ENCODE peak calls at places on chromosome 14, in eight cellular contexts. E, R, H, Y, G, Z, Q and X are unnamed samples.

GRCh38 chr14:89171168-89171567 is 245.9 kb downstream of the FOXN3 start:
- DNase-seq in E (no peak), R (peak), H (no peak), Y (peak), G (no peak), Z (no peak), Q (no peak), X (no peak)

GRCh38 chr14:68464716-68465115 is 328.2 kb downstream of the ZFP36L1 start:
- DNase-seq in E (no peak), R (peak), H (peak), Y (no peak), G (no peak), Z (peak), Q (no peak), X (no peak)

GRCh38 chr14:32588448-32589320 is 259.6 kb downstream of the AKAP6 start:
- DNase-seq in E (peak), R (peak), H (peak), Y (peak), G (no peak), Z (no peak), Q (peak), X (no peak)

GRCh38 chr14:24780278-24780677 is 146.3 kb upstream of the GZMB start:
- DNase-seq in E (no peak), R (no peak), H (no peak), Y (no peak), G (no peak), Z (no peak), Q (no peak), X (no peak)

GRCh38 chr14:102011631-102012030 is 47.3 kb downstream of the DYNC1H1 start:
- DNase-seq in E (no peak), R (no peak), H (no peak), Y (no peak), G (no peak), Z (no peak), Q (no peak), X (no peak)

GRCh38 chr14:65849096-65849495 is 436.6 kb downstream of the FUT8 start:
- DNase-seq in E (no peak), R (no peak), H (no peak), Y (no peak), G (no peak), Z (no peak), Q (no peak), X (no peak)

GRCh38 chr14:23538785-23539184 is 12.8 kb downstream of the ZFHX2 start:
- DNase-seq in E (peak), R (peak), H (no peak), Y (no peak), G (no peak), Z (no peak), Q (no peak), X (no peak)

GRCh38 chr14:36659010-36659821 is 2.4 kb upstream of the PAX9 start:
- DNase-seq in E (no peak), R (no peak), H (no peak), Y (no peak), G (no peak), Z (no peak), Q (no peak), X (no peak)

GRCh38 chr14:76320975-76321374 is 55.0 kb upstream of the ESRRB start:
- DNase-seq in E (no peak), R (no peak), H (no peak), Y (no peak), G (no peak), Z (no peak), Q (no peak), X (no peak)

GRCh38 chr14:61618448-61618847 is 76.9 kb upstream of the HIF1A start:
- DNase-seq in E (no peak), R (peak), H (no peak), Y (no peak), G (no peak), Z (no peak), Q (no peak), X (no peak)

GRCh38 chr14:32311294-32312009 is 17.6 kb upstream of the AKAP6 start:
- DNase-seq in E (no peak), R (no peak), H (no peak), Y (peak), G (no peak), Z (no peak), Q (no peak), X (no peak)

GRCh38 chr14:22871200-22871961 is at the start of gene LRP10:
- DNase-seq in E (peak), R (peak), H (peak), Y (peak), G (peak), Z (peak), Q (peak), X (peak)

GRCh38 chr14:23894687-23895419 is 58.7 kb upstream of the DHRS4 start:
- DNase-seq in E (no peak), R (no peak), H (no peak), Y (no peak), G (no peak), Z (no peak), Q (no peak), X (no peak)

GRCh38 chr14:53149656-53150319 is 3.3 kb downstream of the DDHD1 start:
- DNase-seq in E (no peak), R (no peak), H (no peak), Y (no peak), G (no peak), Z (no peak), Q (peak), X (peak)

GRCh38 chr14:68539311-68539737 is 253.5 kb downstream of the ZFP36L1 start:
- DNase-seq in E (peak), R (no peak), H (no peak), Y (no peak), G (no peak), Z (no peak), Q (no peak), X (no peak)

GRCh38 chr14:81211844-81212243 is 8.9 kb downstream of the GTF2A1 start:
- DNase-seq in E (peak), R (peak), H (peak), Y (peak), G (peak), Z (peak), Q (peak), X (no peak)

GRCh38 chr14:69318901-69319475 is 59.0 kb downstream of the GALNT16 start:
- DNase-seq in E (no peak), R (no peak), H (no peak), Y (no peak), G (no peak), Z (no peak), Q (no peak), X (no peak)

GRCh38 chr14:66092748-66093147 is 393.4 kb upstream of the CCDC196 start:
- DNase-seq in E (no peak), R (no peak), H (no peak), Y (no peak), G (no peak), Z (no peak), Q (no peak), X (no peak)

GRCh38 chr14:22151091-22151490 is 437.9 kb downstream of the DAD1 start:
- DNase-seq in E (no peak), R (no peak), H (no peak), Y (no peak), G (no peak), Z (no peak), Q (no peak), X (no peak)

GRCh38 chr14:99928963-99929362 is 135.8 kb downstream of the EML1 start:
- DNase-seq in E (peak), R (peak), H (no peak), Y (no peak), G (no peak), Z (no peak), Q (no peak), X (no peak)

GRCh38 chr14:71592361-71592760 is 339.9 kb upstream of the RGS6 start:
- DNase-seq in E (peak), R (no peak), H (no peak), Y (no peak), G (no peak), Z (no peak), Q (peak), X (no peak)

GRCh38 chr14:90717916-90718315 is 98.3 kb downstream of the TTC7B start:
- DNase-seq in E (no peak), R (peak), H (no peak), Y (no peak), G (no peak), Z (peak), Q (no peak), X (no peak)

GRCh38 chr14:61184117-61184516 is 97.0 kb downstream of the TMEM30B start:
- DNase-seq in E (no peak), R (peak), H (peak), Y (no peak), G (no peak), Z (peak), Q (no peak), X (no peak)

GRCh38 chr14:24053548-24054323 is 1.9 kb downstream of the CARMIL3 start:
- DNase-seq in E (no peak), R (no peak), H (no peak), Y (no peak), G (no peak), Z (no peak), Q (no peak), X (no peak)

GRCh38 chr14:64960762-64961276 is 11.3 kb downstream of the RAB15 start:
- DNase-seq in E (no peak), R (no peak), H (no peak), Y (no peak), G (no peak), Z (no peak), Q (no peak), X (no peak)

GRCh38 chr14:73403181-73403752 is 55.1 kb downstream of the NUMB start:
- DNase-seq in E (no peak), R (no peak), H (no peak), Y (no peak), G (no peak), Z (no peak), Q (no peak), X (no peak)

GRCh38 chr14:68947802-68948201 is 31.3 kb downstream of the ACTN1 start:
- DNase-seq in E (peak), R (peak), H (no peak), Y (no peak), G (peak), Z (peak), Q (no peak), X (no peak)

DNA sequence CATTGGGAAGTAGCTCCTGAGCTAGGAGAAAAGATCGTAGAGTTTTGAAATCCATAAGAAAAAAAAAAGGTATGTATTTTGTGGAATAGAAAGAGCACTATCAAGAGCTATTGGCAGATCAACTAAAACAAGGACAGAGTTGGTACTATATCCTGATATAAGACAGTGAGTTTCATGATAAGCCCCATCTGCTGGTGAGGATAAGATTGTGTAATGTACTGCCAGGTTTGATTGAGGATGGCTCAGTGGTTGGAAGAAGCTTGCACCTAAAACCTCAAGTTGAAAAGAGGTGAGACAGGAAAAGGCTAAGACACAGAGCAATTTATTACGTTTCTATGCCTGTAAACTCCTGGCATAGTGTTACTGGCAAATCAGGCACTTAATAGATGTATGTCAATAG is 525.6 kb downstream of the FLRT2 start:
- DNase-seq in E (no peak), R (peak), H (no peak), Y (no peak), G (no peak), Z (no peak), Q (peak), X (no peak)
- TF ChIP-seq CTCF in E (no peak), R (no peak), H (peak), Y (no peak), G (no peak), Z (peak), Q (peak), X (no peak)

GRCh38 chr14:79543966-79544365 is 667.3 kb downstream of the DIO2 start:
- DNase-seq in E (peak), R (peak), H (peak), Y (no peak), G (no peak), Z (peak), Q (peak), X (no peak)
- TF ChIP-seq CTCF in E (peak), R (peak), H (peak), Y (no peak), G (no peak), Z (peak), Q (peak), X (no peak)

DNA sequence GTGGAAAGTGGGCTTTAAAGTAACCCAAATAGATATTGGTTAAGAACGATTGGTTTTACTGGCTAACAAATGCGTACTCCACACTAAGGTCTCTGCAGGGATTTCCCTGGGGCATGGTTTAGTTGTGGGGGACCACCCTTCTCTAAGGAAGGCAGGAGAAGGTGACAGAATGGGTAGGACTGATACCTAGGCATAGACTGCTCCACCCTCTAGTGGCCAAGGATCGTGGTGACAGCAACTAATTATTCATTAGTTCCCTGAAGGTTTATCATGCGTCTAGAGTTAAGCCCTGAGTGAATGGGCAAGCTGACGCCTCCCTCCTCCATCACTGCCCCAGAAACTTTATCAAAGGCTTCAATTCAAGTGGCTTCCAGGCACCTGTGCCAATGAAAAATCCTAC is 9.1 kb downstream of the FAM181A start:
- DNase-seq in E (peak), R (no peak), H (peak), Y (no peak), G (no peak), Z (no peak), Q (peak), X (no peak)
- TF ChIP-seq CTCF in E (peak), R (peak), H (peak), Y (peak), G (peak), Z (peak), Q (peak), X (no peak)

GRCh38 chr14:54773171-54774006 is 129.2 kb downstream of the GCH1 start:
- DNase-seq in E (peak), R (peak), H (peak), Y (peak), G (peak), Z (peak), Q (peak), X (no peak)
- TF ChIP-seq CTCF in E (peak), R (peak), H (peak), Y (peak), G (peak), Z (peak), Q (peak), X (no peak)

GRCh38 chr14:74948228-74949175 is 6.9 kb downstream of the PGF start:
- DNase-seq in E (no peak), R (no peak), H (no peak), Y (no peak), G (peak), Z (no peak), Q (no peak), X (no peak)

GRCh38 chr14:74947353-74948227 is 7.8 kb downstream of the PGF start:
- DNase-seq in E (no peak), R (no peak), H (no peak), Y (no peak), G (no peak), Z (no peak), Q (no peak), X (no peak)

GRCh38 chr14:74945261-74945851 is 10.0 kb downstream of the PGF start:
- DNase-seq in E (peak), R (peak), H (no peak), Y (no peak), G (peak), Z (no peak), Q (peak), X (no peak)

GRCh38 chr14:74945852-74946658 is 9.3 kb downstream of the PGF start:
- DNase-seq in E (peak), R (peak), H (peak), Y (peak), G (peak), Z (peak), Q (peak), X (peak)

GRCh38 chr14:74946659-74947281 is 8.6 kb downstream of the PGF start:
- DNase-seq in E (no peak), R (no peak), H (no peak), Y (no peak), G (peak), Z (no peak), Q (no peak), X (no peak)
- TF ChIP-seq CTCF in E (no peak), R (no peak), H (no peak), Y (no peak), G (no peak), Z (no peak), Q (no peak), X (no peak)

GRCh38 chr14:35504260-35504659 is 29.7 kb upstream of the INSM2 start:
- DNase-seq in E (no peak), R (no peak), H (no peak), Y (peak), G (no peak), Z (no peak), Q (no peak), X (no peak)
- TF ChIP-seq CTCF in E (no peak), R (no peak), H (no peak), Y (no peak), G (no peak), Z (no peak), Q (no peak), X (no peak)